ENCODE peak calls at places on chromosome 22, in seven cellular contexts. One of them, this sample, is unnamed.

GRCh38 chr22:27445876-27446275 is 355.7 kb downstream of the MN1 start:
- DNase-seq in smooth muscle cell of the brain vasculature: peak
- DNase-seq in Caco-2: no peak
- DNase-seq in renal cortical epithelial cell: no peak
- DNase-seq in stimulated activated CD8-positive, alpha-beta memory T cell treated with anti-CD3 and anti-CD28 coated beads, Interleukin-7, amount 100 ng/mL, for 48 hours: no peak
- DNase-seq in ovary: no peak
- DNase-seq in activated effector memory CD4-positive, alpha-beta T cell treated with Interleukin-2 at 50 U/mL for 16 hours: no peak
- DNase-seq in this sample: peak

GRCh38 chr22:28232231-28232630 is 313.2 kb upstream of the PITPNB start:
- DNase-seq in stimulated activated CD8-positive, alpha-beta memory T cell treated with anti-CD3 and anti-CD28 coated beads, Interleukin-7, amount 100 ng/mL, for 48 hours: no peak
- DNase-seq in Caco-2: no peak
- DNase-seq in smooth muscle cell of the brain vasculature: no peak
- DNase-seq in ovary: no peak
- DNase-seq in renal cortical epithelial cell: no peak
- DNase-seq in activated effector memory CD4-positive, alpha-beta T cell treated with Interleukin-2 at 50 U/mL for 16 hours: no peak
- DNase-seq in this sample: no peak

GRCh38 chr22:49632199-49633009 is 195.3 kb downstream of the BRD1 start:
- DNase-seq in activated effector memory CD4-positive, alpha-beta T cell treated with Interleukin-2 at 50 U/mL for 16 hours: no peak
- DNase-seq in Caco-2: peak
- DNase-seq in stimulated activated CD8-positive, alpha-beta memory T cell treated with anti-CD3 and anti-CD28 coated beads, Interleukin-7, amount 100 ng/mL, for 48 hours: no peak
- DNase-seq in renal cortical epithelial cell: peak
- DNase-seq in ovary: peak
- DNase-seq in smooth muscle cell of the brain vasculature: peak
- DNase-seq in this sample: peak

GRCh38 chr22:27576815-27577564 is 224.6 kb downstream of the MN1 start:
- DNase-seq in ovary: no peak
- DNase-seq in Caco-2: no peak
- DNase-seq in renal cortical epithelial cell: no peak
- DNase-seq in activated effector memory CD4-positive, alpha-beta T cell treated with Interleukin-2 at 50 U/mL for 16 hours: no peak
- DNase-seq in smooth muscle cell of the brain vasculature: peak
- DNase-seq in stimulated activated CD8-positive, alpha-beta memory T cell treated with anti-CD3 and anti-CD28 coated beads, Interleukin-7, amount 100 ng/mL, for 48 hours: no peak
- DNase-seq in this sample: no peak

GRCh38 chr22:26606611-26607010 is 11.2 kb downstream of the CRYBB1 start:
- DNase-seq in ovary: no peak
- DNase-seq in renal cortical epithelial cell: peak
- DNase-seq in stimulated activated CD8-positive, alpha-beta memory T cell treated with anti-CD3 and anti-CD28 coated beads, Interleukin-7, amount 100 ng/mL, for 48 hours: no peak
- DNase-seq in Caco-2: no peak
- DNase-seq in smooth muscle cell of the brain vasculature: no peak
- DNase-seq in activated effector memory CD4-positive, alpha-beta T cell treated with Interleukin-2 at 50 U/mL for 16 hours: no peak
- DNase-seq in this sample: no peak

GRCh38 chr22:32794449-32795213 is 6.9 kb upstream of the TIMP3 start:
- DNase-seq in renal cortical epithelial cell: no peak
- DNase-seq in Caco-2: no peak
- DNase-seq in activated effector memory CD4-positive, alpha-beta T cell treated with Interleukin-2 at 50 U/mL for 16 hours: no peak
- DNase-seq in stimulated activated CD8-positive, alpha-beta memory T cell treated with anti-CD3 and anti-CD28 coated beads, Interleukin-7, amount 100 ng/mL, for 48 hours: no peak
- DNase-seq in ovary: no peak
- DNase-seq in smooth muscle cell of the brain vasculature: no peak
- DNase-seq in this sample: peak

GRCh38 chr22:46846154-46846831 is 83.8 kb downstream of the TBC1D22A start:
- DNase-seq in ovary: no peak
- DNase-seq in renal cortical epithelial cell: no peak
- DNase-seq in stimulated activated CD8-positive, alpha-beta memory T cell treated with anti-CD3 and anti-CD28 coated beads, Interleukin-7, amount 100 ng/mL, for 48 hours: peak
- DNase-seq in smooth muscle cell of the brain vasculature: no peak
- DNase-seq in Caco-2: no peak
- DNase-seq in activated effector memory CD4-positive, alpha-beta T cell treated with Interleukin-2 at 50 U/mL for 16 hours: no peak
- DNase-seq in this sample: no peak

GRCh38 chr22:41565403-41566054 is 4.7 kb downstream of the CSDC2 start:
- DNase-seq in stimulated activated CD8-positive, alpha-beta memory T cell treated with anti-CD3 and anti-CD28 coated beads, Interleukin-7, amount 100 ng/mL, for 48 hours: peak
- DNase-seq in renal cortical epithelial cell: peak
- DNase-seq in activated effector memory CD4-positive, alpha-beta T cell treated with Interleukin-2 at 50 U/mL for 16 hours: no peak
- DNase-seq in smooth muscle cell of the brain vasculature: no peak
- DNase-seq in ovary: peak
- DNase-seq in Caco-2: no peak
- DNase-seq in this sample: peak

GRCh38 chr22:35569916-35570315 is 29.3 kb downstream of the RASD2 start:
- DNase-seq in ovary: no peak
- DNase-seq in renal cortical epithelial cell: no peak
- DNase-seq in stimulated activated CD8-positive, alpha-beta memory T cell treated with anti-CD3 and anti-CD28 coated beads, Interleukin-7, amount 100 ng/mL, for 48 hours: no peak
- DNase-seq in activated effector memory CD4-positive, alpha-beta T cell treated with Interleukin-2 at 50 U/mL for 16 hours: no peak
- DNase-seq in smooth muscle cell of the brain vasculature: no peak
- DNase-seq in Caco-2: no peak
- DNase-seq in this sample: no peak

GRCh38 chr22:31585161-31585859 is 76.7 kb downstream of the PISD start:
- DNase-seq in activated effector memory CD4-positive, alpha-beta T cell treated with Interleukin-2 at 50 U/mL for 16 hours: no peak
- DNase-seq in ovary: no peak
- DNase-seq in Caco-2: no peak
- DNase-seq in renal cortical epithelial cell: peak
- DNase-seq in smooth muscle cell of the brain vasculature: no peak
- DNase-seq in stimulated activated CD8-positive, alpha-beta memory T cell treated with anti-CD3 and anti-CD28 coated beads, Interleukin-7, amount 100 ng/mL, for 48 hours: peak
- DNase-seq in this sample: no peak

GRCh38 chr22:49233507-49234100 is 594.1 kb downstream of the BRD1 start:
- DNase-seq in stimulated activated CD8-positive, alpha-beta memory T cell treated with anti-CD3 and anti-CD28 coated beads, Interleukin-7, amount 100 ng/mL, for 48 hours: no peak
- DNase-seq in activated effector memory CD4-positive, alpha-beta T cell treated with Interleukin-2 at 50 U/mL for 16 hours: no peak
- DNase-seq in ovary: no peak
- DNase-seq in Caco-2: no peak
- DNase-seq in renal cortical epithelial cell: no peak
- DNase-seq in smooth muscle cell of the brain vasculature: no peak
- DNase-seq in this sample: peak

GRCh38 chr22:23858484-23858815 is 775 bp downstream of the SLC2A11 start:
- DNase-seq in renal cortical epithelial cell: no peak
- DNase-seq in smooth muscle cell of the brain vasculature: no peak
- DNase-seq in activated effector memory CD4-positive, alpha-beta T cell treated with Interleukin-2 at 50 U/mL for 16 hours: no peak
- DNase-seq in Caco-2: no peak
- DNase-seq in stimulated activated CD8-positive, alpha-beta memory T cell treated with anti-CD3 and anti-CD28 coated beads, Interleukin-7, amount 100 ng/mL, for 48 hours: no peak
- DNase-seq in ovary: no peak
- DNase-seq in this sample: no peak

GRCh38 chr22:45335021-45335818 is 25.5 kb downstream of the FAM118A start:
- DNase-seq in activated effector memory CD4-positive, alpha-beta T cell treated with Interleukin-2 at 50 U/mL for 16 hours: no peak
- DNase-seq in stimulated activated CD8-positive, alpha-beta memory T cell treated with anti-CD3 and anti-CD28 coated beads, Interleukin-7, amount 100 ng/mL, for 48 hours: no peak
- DNase-seq in smooth muscle cell of the brain vasculature: no peak
- DNase-seq in Caco-2: peak
- DNase-seq in ovary: no peak
- DNase-seq in renal cortical epithelial cell: no peak
- DNase-seq in this sample: peak

GRCh38 chr22:24805790-24806662 is at the start of gene SGSM1:
- DNase-seq in ovary: peak
- DNase-seq in renal cortical epithelial cell: peak
- DNase-seq in stimulated activated CD8-positive, alpha-beta memory T cell treated with anti-CD3 and anti-CD28 coated beads, Interleukin-7, amount 100 ng/mL, for 48 hours: peak
- DNase-seq in smooth muscle cell of the brain vasculature: no peak
- DNase-seq in Caco-2: peak
- DNase-seq in activated effector memory CD4-positive, alpha-beta T cell treated with Interleukin-2 at 50 U/mL for 16 hours: peak
- DNase-seq in this sample: peak

GRCh38 chr22:37205046-37205445 is 7.2 kb downstream of the SSTR3 start:
- DNase-seq in activated effector memory CD4-positive, alpha-beta T cell treated with Interleukin-2 at 50 U/mL for 16 hours: no peak
- DNase-seq in renal cortical epithelial cell: no peak
- DNase-seq in ovary: no peak
- DNase-seq in Caco-2: no peak
- DNase-seq in stimulated activated CD8-positive, alpha-beta memory T cell treated with anti-CD3 and anti-CD28 coated beads, Interleukin-7, amount 100 ng/mL, for 48 hours: no peak
- DNase-seq in smooth muscle cell of the brain vasculature: no peak
- DNase-seq in this sample: no peak

GRCh38 chr22:48244388-48245118 is 1482.1 kb downstream of the TBC1D22A start:
- DNase-seq in renal cortical epithelial cell: no peak
- DNase-seq in Caco-2: no peak
- DNase-seq in smooth muscle cell of the brain vasculature: no peak
- DNase-seq in activated effector memory CD4-positive, alpha-beta T cell treated with Interleukin-2 at 50 U/mL for 16 hours: no peak
- DNase-seq in ovary: no peak
- DNase-seq in stimulated activated CD8-positive, alpha-beta memory T cell treated with anti-CD3 and anti-CD28 coated beads, Interleukin-7, amount 100 ng/mL, for 48 hours: no peak
- DNase-seq in this sample: peak

GRCh38 chr22:32622004-32622761 is 147.6 kb downstream of the FBXO7 start:
- DNase-seq in Caco-2: peak
- DNase-seq in activated effector memory CD4-positive, alpha-beta T cell treated with Interleukin-2 at 50 U/mL for 16 hours: no peak
- DNase-seq in renal cortical epithelial cell: peak
- DNase-seq in smooth muscle cell of the brain vasculature: peak
- DNase-seq in ovary: peak
- DNase-seq in stimulated activated CD8-positive, alpha-beta memory T cell treated with anti-CD3 and anti-CD28 coated beads, Interleukin-7, amount 100 ng/mL, for 48 hours: no peak
- DNase-seq in this sample: peak

GRCh38 chr22:20421507-20421874 is 16.1 kb downstream of the SCARF2 start:
- DNase-seq in activated effector memory CD4-positive, alpha-beta T cell treated with Interleukin-2 at 50 U/mL for 16 hours: no peak
- DNase-seq in ovary: peak
- DNase-seq in stimulated activated CD8-positive, alpha-beta memory T cell treated with anti-CD3 and anti-CD28 coated beads, Interleukin-7, amount 100 ng/mL, for 48 hours: no peak
- DNase-seq in renal cortical epithelial cell: no peak
- DNase-seq in Caco-2: no peak
- DNase-seq in smooth muscle cell of the brain vasculature: no peak
- DNase-seq in this sample: no peak

GRCh38 chr22:19287889-19288288 is 3.6 kb downstream of the CLTCL1 start:
- DNase-seq in renal cortical epithelial cell: peak
- DNase-seq in stimulated activated CD8-positive, alpha-beta memory T cell treated with anti-CD3 and anti-CD28 coated beads, Interleukin-7, amount 100 ng/mL, for 48 hours: no peak
- DNase-seq in ovary: no peak
- DNase-seq in activated effector memory CD4-positive, alpha-beta T cell treated with Interleukin-2 at 50 U/mL for 16 hours: no peak
- DNase-seq in Caco-2: no peak
- DNase-seq in smooth muscle cell of the brain vasculature: no peak
- DNase-seq in this sample: no peak

GRCh38 chr22:36816338-36816634 is 549 bp downstream of the PVALB start:
- DNase-seq in Caco-2: no peak
- DNase-seq in activated effector memory CD4-positive, alpha-beta T cell treated with Interleukin-2 at 50 U/mL for 16 hours: no peak
- DNase-seq in smooth muscle cell of the brain vasculature: no peak
- DNase-seq in renal cortical epithelial cell: no peak
- DNase-seq in ovary: no peak
- DNase-seq in stimulated activated CD8-positive, alpha-beta memory T cell treated with anti-CD3 and anti-CD28 coated beads, Interleukin-7, amount 100 ng/mL, for 48 hours: no peak
- DNase-seq in this sample: no peak

GRCh38 chr22:21700822-21701221 is 34.8 kb downstream of the YPEL1 start:
- DNase-seq in activated effector memory CD4-positive, alpha-beta T cell treated with Interleukin-2 at 50 U/mL for 16 hours: no peak
- DNase-seq in renal cortical epithelial cell: no peak
- DNase-seq in Caco-2: no peak
- DNase-seq in stimulated activated CD8-positive, alpha-beta memory T cell treated with anti-CD3 and anti-CD28 coated beads, Interleukin-7, amount 100 ng/mL, for 48 hours: no peak
- DNase-seq in ovary: no peak
- DNase-seq in smooth muscle cell of the brain vasculature: no peak
- DNase-seq in this sample: no peak